ENCODE peak calls at places on chromosomes 12 and 14, in eight cellular contexts. U is AG08395, E is IMR-90, Q is DMS 273 treated with DMSO at 0.1 percent for 48 hours, M is HFF-Myc, H is NCI-H1105 treated with DMSO at 0.1 percent for 48 hours, T is ACHN, I is AG04450. V is an unnamed sample.
A peak's percentile ranks its signal among the peaks of the same experiment; 100 is the strongest.

GRCh38 chr14:63323148-63323547 is 4.4 kb upstream of the GPHB5 start:
- DNase-seq in U (no peak), E (no peak), Q (no peak), M (no peak), H (no peak), T (no peak), I (no peak), V (no peak)

GRCh38 chr12:20455001-20455706 is 86.8 kb downstream of the PDE3A start:
- DNase-seq in U (no peak), E (no peak), Q (no peak), M (no peak), H (no peak), T (no peak), I (no peak), V (peak; percentile 11)

GRCh38 chr12:6959376-6960290 is 8.5 kb downstream of the PTPN6 start:
- DNase-seq in U (no peak), E (no peak), Q (no peak), M (no peak), H (no peak), T (no peak), I (no peak), V (no peak)

GRCh38 chr14:31718585-31718984 is 157.4 kb downstream of the NUBPL start:
- DNase-seq in U (no peak), E (no peak), Q (no peak), M (no peak), H (no peak), T (no peak), I (no peak), V (no peak)

GRCh38 chr12:95710386-95710785 is 80.2 kb downstream of the NTN4 start:
- DNase-seq in U (no peak), E (no peak), Q (no peak), M (no peak), H (no peak), T (no peak), I (no peak), V (no peak)

GRCh38 chr12:30169839-30170591 is 386.3 kb upstream of the TMTC1 start:
- DNase-seq in U (no peak), E (no peak), Q (no peak), M (no peak), H (no peak), T (no peak), I (no peak), V (no peak)

GRCh38 chr14:96001866-96002510 is 37.2 kb upstream of the C14orf132 start:
- DNase-seq in U (peak; percentile 37), E (peak; percentile 8), Q (peak; percentile 93), M (no peak), H (peak; percentile 16), T (no peak), I (no peak), V (peak; percentile 31)

GRCh38 chr12:85423947-85424346 is 143.9 kb downstream of the ALX1 start:
- DNase-seq in U (no peak), E (no peak), Q (no peak), M (no peak), H (no peak), T (no peak), I (no peak), V (no peak)

GRCh38 chr12:109741286-109741969 is 27.8 kb downstream of the FAM222A start:
- DNase-seq in U (no peak), E (no peak), Q (no peak), M (no peak), H (no peak), T (no peak), I (no peak), V (no peak)

GRCh38 chr14:77709412-77709811 is 1.5 kb downstream of the SLIRP start:
- DNase-seq in U (no peak), E (no peak), Q (no peak), M (no peak), H (no peak), T (no peak), I (no peak), V (no peak)

GRCh38 chr14:69682607-69683263 is 71.3 kb downstream of the SUSD6 start:
- DNase-seq in U (peak; percentile 35), E (no peak), Q (no peak), M (no peak), H (no peak), T (no peak), I (no peak), V (peak; percentile 60)

GRCh38 chr14:66508846-66509621 is 1.1 kb downstream of the GPHN start:
- DNase-seq in U (peak; percentile 3), E (peak; percentile 15), Q (no peak), M (no peak), H (peak; percentile 40), T (peak; percentile 35), I (no peak), V (peak; percentile 25)

GRCh38 chr12:18400186-18400585 is 138.9 kb downstream of the PIK3C2G start:
- DNase-seq in U (no peak), E (peak; percentile 39), Q (no peak), M (no peak), H (no peak), T (no peak), I (no peak), V (no peak)